ENCODE peak calls at places on chromosomes 6 and 20, in four cellular contexts. One of them, this sample, is unnamed. For H3K4me1, the result is how much of the 10 kb centered on the place peaks cover.

GRCh38 chr6:111724505-111724904 is 118.8 kb upstream of the TRAF3IP2 start:
- DNase-seq in DND-41: no peak
- DNase-seq in spleen: no peak
- DNase-seq in heart right ventricle: no peak
- DNase-seq in this sample: no peak

GRCh38 chr20:61559706-61560315 is 307.8 kb downstream of the CDH4 start:
- DNase-seq in DND-41: no peak
- DNase-seq in spleen: no peak
- DNase-seq in heart right ventricle: no peak
- DNase-seq in this sample: no peak

GRCh38 chr6:72040106-72040505 is 153.8 kb downstream of the RIMS1 start:
- DNase-seq in DND-41: no peak
- DNase-seq in spleen: no peak
- DNase-seq in heart right ventricle: no peak
- DNase-seq in this sample: no peak

GRCh38 chr20:36105731-36106226 is 48.8 kb upstream of the EPB41L1 start:
- DNase-seq in DND-41: no peak
- DNase-seq in spleen: no peak
- DNase-seq in heart right ventricle: no peak
- DNase-seq in this sample: no peak

GRCh38 chr6:47743744-47744143 is 38.1 kb upstream of the OPN5 start:
- DNase-seq in DND-41: no peak
- DNase-seq in spleen: no peak
- DNase-seq in heart right ventricle: no peak
- DNase-seq in this sample: no peak

GRCh38 chr20:3067139-3068009 is 4.0 kb upstream of the OXT start:
- DNase-seq in DND-41: no peak
- DNase-seq in spleen: peak
- DNase-seq in heart right ventricle: no peak
- DNase-seq in this sample: no peak

GRCh38 chr6:27893836-27894807 is 18.1 kb downstream of the OR2B2 start:
- DNase-seq in DND-41: peak
- DNase-seq in spleen: peak
- DNase-seq in heart right ventricle: peak
- DNase-seq in this sample: peak

GRCh38 chr20:51400051-51400926 is 142.2 kb downstream of the NFATC2 start:
- DNase-seq in DND-41: no peak
- DNase-seq in spleen: peak
- DNase-seq in heart right ventricle: no peak
- DNase-seq in this sample: no peak

GRCh38 chr6:43014434-43014909 is 423 bp downstream of the KLHDC3 start:
- DNase-seq in DND-41: no peak
- DNase-seq in spleen: no peak
- DNase-seq in heart right ventricle: no peak
- DNase-seq in this sample: no peak

GRCh38 chr6:4856779-4857178 is 80.6 kb downstream of the CDYL start:
- DNase-seq in DND-41: no peak
- DNase-seq in spleen: no peak
- DNase-seq in heart right ventricle: no peak
- DNase-seq in this sample: no peak

GRCh38 chr6:125301435-125302391 is at the start of gene HDDC2:
- DNase-seq in DND-41: peak
- DNase-seq in spleen: peak
- DNase-seq in heart right ventricle: peak
- DNase-seq in this sample: peak

GRCh38 chr6:42502990-42503389 is 51.3 kb upstream of the TRERF1 start:
- DNase-seq in DND-41: no peak
- DNase-seq in spleen: no peak
- DNase-seq in heart right ventricle: no peak
- DNase-seq in this sample: no peak

GRCh38 chr6:12009904-12010634 is 2.0 kb upstream of the HIVEP1 start:
- DNase-seq in DND-41: no peak
- DNase-seq in spleen: no peak
- DNase-seq in heart right ventricle: peak
- DNase-seq in this sample: no peak

GRCh38 chr6:2854394-2854982 is 12.8 kb upstream of the SERPINB1 start:
- DNase-seq in DND-41: no peak
- DNase-seq in spleen: no peak
- DNase-seq in heart right ventricle: no peak
- DNase-seq in this sample: no peak

GRCh38 chr6:41657131-41658094 is 19.1 kb downstream of the MDFI start:
- DNase-seq in DND-41: no peak
- DNase-seq in spleen: peak
- DNase-seq in heart right ventricle: no peak
- DNase-seq in this sample: no peak

GRCh38 chr20:63979549-63980316 is at the start of gene SAMD10:
- DNase-seq in DND-41: peak
- DNase-seq in spleen: peak
- DNase-seq in heart right ventricle: peak
- DNase-seq in this sample: no peak

GRCh38 chr20:23090147-23090546 is 4.0 kb upstream of the CD93 start:
- DNase-seq in DND-41: no peak
- DNase-seq in spleen: no peak
- DNase-seq in heart right ventricle: no peak
- DNase-seq in this sample: no peak

GRCh38 chr20:62156592-62157386 is 13.2 kb downstream of the SS18L1 start:
- DNase-seq in DND-41: peak
- DNase-seq in spleen: peak
- DNase-seq in heart right ventricle: peak
- DNase-seq in this sample: peak

GRCh38 chr6:6749791-6750434 is 161.4 kb downstream of the LY86 start:
- DNase-seq in DND-41: no peak
- DNase-seq in spleen: no peak
- DNase-seq in heart right ventricle: peak
- DNase-seq in this sample: peak

GRCh38 chr6:11271637-11272036 is 39.2 kb upstream of the NEDD9 start:
- DNase-seq in DND-41: no peak
- DNase-seq in spleen: no peak
- DNase-seq in heart right ventricle: no peak
- DNase-seq in this sample: no peak

GRCh38 chr6:132730560-132730959 is 16.7 kb upstream of the VNN1 start:
- DNase-seq in DND-41: no peak
- DNase-seq in spleen: no peak
- DNase-seq in heart right ventricle: no peak
- DNase-seq in this sample: no peak

GRCh38 chr20:53763707-53764415 is 170.2 kb upstream of the ZNF217 start:
- DNase-seq in DND-41: no peak
- DNase-seq in spleen: no peak
- DNase-seq in heart right ventricle: no peak
- DNase-seq in this sample: no peak
- H3K4me3 ChIP-seq in DND-41: no peak
- H3K4me3 ChIP-seq in spleen: no peak
- H3K4me3 ChIP-seq in heart right ventricle: no peak
- H3K4me3 ChIP-seq in this sample: no peak

GRCh38 chr6:44050872-44051421 is 76.3 kb downstream of the MRPL14 start:
- DNase-seq in DND-41: no peak
- DNase-seq in spleen: peak
- DNase-seq in heart right ventricle: no peak
- DNase-seq in this sample: no peak
- H3K4me1 ChIP-seq in DND-41: under half
- H3K4me1 ChIP-seq in spleen: under half
- H3K4me1 ChIP-seq in heart right ventricle: under half
- H3K4me1 ChIP-seq in this sample: under half

GRCh38 chr6:33420493-33421343 is 853 bp downstream of the SYNGAP1 start:
- DNase-seq in DND-41: no peak
- DNase-seq in spleen: no peak
- DNase-seq in heart right ventricle: no peak
- DNase-seq in this sample: no peak
- H3K4me3 ChIP-seq in DND-41: peak
- H3K4me3 ChIP-seq in spleen: peak
- H3K4me3 ChIP-seq in heart right ventricle: peak
- H3K4me3 ChIP-seq in this sample: peak

DNA sequence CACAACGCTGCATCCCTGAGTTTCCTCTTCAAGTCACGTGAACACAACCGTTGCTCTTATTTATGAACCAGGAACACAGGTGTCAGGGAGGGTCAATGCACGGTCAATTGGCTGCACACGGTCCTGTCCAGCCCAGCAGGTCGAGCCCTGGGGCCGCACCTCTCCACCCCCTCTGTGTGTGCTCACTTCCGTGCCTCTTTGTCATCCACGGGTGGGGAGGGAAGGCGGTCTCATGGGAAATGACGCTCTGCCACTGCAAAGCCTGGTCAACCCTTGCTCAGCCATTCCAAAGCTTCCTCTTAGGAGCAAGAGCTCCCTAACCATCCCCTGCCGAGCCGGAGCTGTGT is 38.7 kb downstream of the DACT2 start:
- DNase-seq in DND-41: no peak
- DNase-seq in spleen: peak
- DNase-seq in heart right ventricle: no peak
- DNase-seq in this sample: no peak
- H3K4me1 ChIP-seq in DND-41: under half
- H3K4me1 ChIP-seq in spleen: under half
- H3K4me1 ChIP-seq in heart right ventricle: under half
- H3K4me1 ChIP-seq in this sample: under half

GRCh38 chr6:36698871-36699271 is 1.2 kb downstream of the RAB44 start:
- DNase-seq in DND-41: no peak
- DNase-seq in spleen: peak
- DNase-seq in heart right ventricle: no peak
- DNase-seq in this sample: no peak

GRCh38 chr6:36698196-36698595 is 570 bp downstream of the RAB44 start:
- DNase-seq in DND-41: no peak
- DNase-seq in spleen: peak
- DNase-seq in heart right ventricle: no peak
- DNase-seq in this sample: no peak

GRCh38 chr6:36699290-36699689 is 1.7 kb downstream of the RAB44 start:
- DNase-seq in DND-41: no peak
- DNase-seq in spleen: peak
- DNase-seq in heart right ventricle: no peak
- DNase-seq in this sample: peak

GRCh38 chr6:36695414-36695813 is 2.2 kb upstream of the RAB44 start:
- DNase-seq in DND-41: no peak
- DNase-seq in spleen: no peak
- DNase-seq in heart right ventricle: no peak
- DNase-seq in this sample: no peak

GRCh38 chr6:36697481-36697903 is at the start of gene RAB44:
- DNase-seq in DND-41: peak
- DNase-seq in spleen: peak
- DNase-seq in heart right ventricle: no peak
- DNase-seq in this sample: peak
- H3K4me3 ChIP-seq in DND-41: peak
- H3K4me3 ChIP-seq in spleen: no peak
- H3K4me3 ChIP-seq in heart right ventricle: peak
- H3K4me3 ChIP-seq in this sample: no peak

DNA sequence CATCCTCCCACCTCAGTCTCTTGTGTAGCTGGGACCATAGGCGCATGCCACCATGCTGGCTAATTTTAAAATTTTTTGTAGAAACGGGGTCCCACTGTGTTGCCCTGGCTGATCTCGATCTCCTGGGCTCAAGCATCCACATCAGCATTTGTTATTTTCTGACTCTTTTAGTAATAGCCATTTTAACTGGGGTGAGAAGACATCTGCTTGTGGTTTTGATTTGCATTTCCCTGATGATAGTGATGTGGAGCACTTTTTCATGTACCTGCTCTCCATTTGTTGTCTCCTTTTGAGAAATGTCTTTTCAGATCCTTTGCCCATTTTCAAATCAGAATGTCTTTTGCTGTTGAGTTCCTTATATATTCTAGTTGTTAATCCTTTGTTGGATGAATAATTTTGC is 22.2 kb upstream of the TULP4 start:
- DNase-seq in DND-41: no peak
- DNase-seq in spleen: no peak
- DNase-seq in heart right ventricle: no peak
- DNase-seq in this sample: no peak
- H3K4me1 ChIP-seq in DND-41: under half
- H3K4me1 ChIP-seq in spleen: half or more
- H3K4me1 ChIP-seq in heart right ventricle: under half
- H3K4me1 ChIP-seq in this sample: under half

GRCh38 chr20:9236408-9236912 is 167.6 kb downstream of the PLCB4 start:
- DNase-seq in DND-41: no peak
- DNase-seq in spleen: no peak
- DNase-seq in heart right ventricle: no peak
- DNase-seq in this sample: no peak
- H3K4me3 ChIP-seq in DND-41: no peak
- H3K4me3 ChIP-seq in spleen: no peak
- H3K4me3 ChIP-seq in heart right ventricle: no peak
- H3K4me3 ChIP-seq in this sample: no peak

GRCh38 chr6:108736832-108737231 is 111.4 kb upstream of the ARMC2 start:
- DNase-seq in DND-41: no peak
- DNase-seq in spleen: no peak
- DNase-seq in heart right ventricle: peak
- DNase-seq in this sample: peak

GRCh38 chr6:108735310-108735990 is 112.8 kb upstream of the ARMC2 start:
- DNase-seq in DND-41: no peak
- DNase-seq in spleen: no peak
- DNase-seq in heart right ventricle: no peak
- DNase-seq in this sample: no peak

GRCh38 chr6:108734336-108734922 is 113.8 kb upstream of the ARMC2 start:
- DNase-seq in DND-41: no peak
- DNase-seq in spleen: no peak
- DNase-seq in heart right ventricle: no peak
- DNase-seq in this sample: no peak

GRCh38 chr6:108737594-108738546 is 110.4 kb upstream of the ARMC2 start:
- DNase-seq in DND-41: no peak
- DNase-seq in spleen: no peak
- DNase-seq in heart right ventricle: peak
- DNase-seq in this sample: peak

DNA sequence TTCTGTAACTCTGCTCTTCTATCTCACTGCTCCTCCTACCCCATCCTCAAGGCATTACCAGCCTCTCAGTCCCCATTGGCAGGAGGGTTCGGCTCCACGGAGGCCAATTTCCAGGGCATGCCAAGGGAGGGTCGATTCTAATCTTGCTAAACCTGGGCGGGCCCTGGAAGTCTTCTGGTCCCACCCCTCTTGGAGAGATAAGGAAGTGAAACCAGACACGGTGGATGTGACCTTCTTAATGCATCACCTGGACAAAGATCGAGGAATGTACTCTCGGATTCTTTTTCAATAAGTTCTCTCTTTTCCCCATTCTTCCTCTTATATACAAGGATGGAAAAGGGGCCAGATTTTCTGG is 112.3 kb upstream of the ARMC2 start:
- DNase-seq in DND-41: no peak
- DNase-seq in spleen: no peak
- DNase-seq in heart right ventricle: no peak
- DNase-seq in this sample: no peak
- H3K4me1 ChIP-seq in DND-41: under half
- H3K4me1 ChIP-seq in spleen: under half
- H3K4me1 ChIP-seq in heart right ventricle: under half
- H3K4me1 ChIP-seq in this sample: half or more

DNA sequence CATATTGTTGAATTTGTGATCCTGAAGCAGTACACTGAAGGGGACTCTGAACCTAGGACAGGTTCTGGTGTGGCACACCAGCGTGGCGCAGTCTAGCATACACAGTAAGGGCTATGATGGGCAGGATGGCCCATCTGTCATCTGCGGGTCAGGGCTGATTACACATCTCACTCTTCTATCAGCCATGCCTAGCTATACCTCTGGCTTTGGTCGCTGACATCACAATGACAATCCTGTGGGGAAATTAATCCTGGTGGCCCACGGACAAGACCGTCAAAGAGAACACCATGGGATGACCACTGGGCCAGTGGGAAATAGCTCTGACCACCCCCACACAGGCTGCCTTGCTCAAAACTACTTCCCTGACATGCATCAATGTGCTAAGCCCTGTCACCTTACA is 2.8 kb downstream of the SNHG17 start:
- DNase-seq in DND-41: no peak
- DNase-seq in spleen: no peak
- DNase-seq in heart right ventricle: no peak
- DNase-seq in this sample: no peak
- H3K4me3 ChIP-seq in DND-41: peak
- H3K4me3 ChIP-seq in spleen: no peak
- H3K4me3 ChIP-seq in heart right ventricle: no peak
- H3K4me3 ChIP-seq in this sample: no peak

This sample was measured in tibial artery.